ENCODE peak calls at places on chromosomes 11 and 22, in four cellular contexts. One of them, this sample, is unnamed.
A peak's percentile ranks its signal among the peaks of the same experiment; 100 is the strongest.

GRCh38 chr11:122330466-122330865 is 214.5 kb upstream of the BLID start:
- DNase-seq in right lobe of liver: no peak
- DNase-seq in SK-N-SH: no peak
- DNase-seq in HCT116: no peak
- DNase-seq in this sample: no peak

GRCh38 chr11:57491371-57492061 is 24.0 kb downstream of the SLC43A1 start:
- DNase-seq in right lobe of liver: no peak
- DNase-seq in SK-N-SH: peak; percentile 73
- DNase-seq in HCT116: no peak
- DNase-seq in this sample: no peak

GRCh38 chr11:10659339-10660216 is 34.0 kb downstream of the IRAG1 start:
- DNase-seq in right lobe of liver: no peak
- DNase-seq in SK-N-SH: no peak
- DNase-seq in HCT116: peak; percentile 96
- DNase-seq in this sample: no peak

GRCh38 chr11:86064236-86064803 is 4.6 kb downstream of the PICALM start:
- DNase-seq in right lobe of liver: no peak
- DNase-seq in SK-N-SH: no peak
- DNase-seq in HCT116: no peak
- DNase-seq in this sample: no peak

GRCh38 chr11:94544832-94545640 is 1.3 kb downstream of the FUT4 start:
- DNase-seq in right lobe of liver: peak; percentile 70
- DNase-seq in SK-N-SH: no peak
- DNase-seq in HCT116: no peak
- DNase-seq in this sample: peak; percentile 72

GRCh38 chr11:95698939-95699562 is 90.5 kb downstream of the FAM76B start:
- DNase-seq in right lobe of liver: no peak
- DNase-seq in SK-N-SH: no peak
- DNase-seq in HCT116: no peak
- DNase-seq in this sample: no peak

GRCh38 chr11:3929232-3929631 is 73.8 kb downstream of the STIM1 start:
- DNase-seq in right lobe of liver: no peak
- DNase-seq in SK-N-SH: no peak
- DNase-seq in HCT116: no peak
- DNase-seq in this sample: no peak

GRCh38 chr22:28183078-28183870 is 264.2 kb upstream of the PITPNB start:
- DNase-seq in right lobe of liver: no peak
- DNase-seq in SK-N-SH: no peak
- DNase-seq in HCT116: no peak
- DNase-seq in this sample: no peak

GRCh38 chr22:25404923-25405853 is 159.3 kb upstream of the GRK3 start:
- DNase-seq in right lobe of liver: peak; percentile 90
- DNase-seq in SK-N-SH: peak; percentile 85
- DNase-seq in HCT116: no peak
- DNase-seq in this sample: peak; percentile 92

GRCh38 chr22:27349456-27349855 is 452.1 kb downstream of the MN1 start:
- DNase-seq in right lobe of liver: no peak
- DNase-seq in SK-N-SH: no peak
- DNase-seq in HCT116: no peak
- DNase-seq in this sample: no peak

GRCh38 chr22:39149915-39150847 is 2.3 kb downstream of the CBX7 start:
- DNase-seq in right lobe of liver: no peak
- DNase-seq in SK-N-SH: no peak
- DNase-seq in HCT116: no peak
- DNase-seq in this sample: peak; percentile 35

GRCh38 chr11:132248585-132248984 is 878.2 kb downstream of the NTM start:
- DNase-seq in right lobe of liver: no peak
- DNase-seq in SK-N-SH: no peak
- DNase-seq in HCT116: no peak
- DNase-seq in this sample: no peak

GRCh38 chr11:117597083-117597482 is 199.9 kb downstream of the DSCAML1 start:
- DNase-seq in right lobe of liver: no peak
- DNase-seq in SK-N-SH: no peak
- DNase-seq in HCT116: peak; percentile 12
- DNase-seq in this sample: peak; percentile 67

GRCh38 chr22:24302591-24302990 is 32.0 kb downstream of the SPECC1L start:
- DNase-seq in right lobe of liver: no peak
- DNase-seq in SK-N-SH: no peak
- DNase-seq in HCT116: no peak
- DNase-seq in this sample: peak; percentile 40

GRCh38 chr11:13055200-13055599 is 46.1 kb downstream of the RASSF10 start:
- DNase-seq in right lobe of liver: no peak
- DNase-seq in SK-N-SH: no peak
- DNase-seq in HCT116: no peak
- DNase-seq in this sample: no peak

GRCh38 chr11:83725161-83725560 is 439.0 kb upstream of the CCDC90B start:
- DNase-seq in right lobe of liver: no peak
- DNase-seq in SK-N-SH: no peak
- DNase-seq in HCT116: no peak
- DNase-seq in this sample: no peak

GRCh38 chr22:28574159-28574788 is 105.4 kb downstream of the TTC28 start:
- DNase-seq in right lobe of liver: no peak
- DNase-seq in SK-N-SH: no peak
- DNase-seq in HCT116: no peak
- DNase-seq in this sample: no peak

GRCh38 chr11:12186683-12187082 is 76.3 kb downstream of the MICAL2 start:
- DNase-seq in right lobe of liver: no peak
- DNase-seq in SK-N-SH: no peak
- DNase-seq in HCT116: no peak
- DNase-seq in this sample: no peak

GRCh38 chr11:127106142-127106541 is 105.6 kb upstream of the KIRREL3 start:
- DNase-seq in right lobe of liver: no peak
- DNase-seq in SK-N-SH: no peak
- DNase-seq in HCT116: no peak
- DNase-seq in this sample: no peak

GRCh38 chr22:46336119-46337078 is 885 bp downstream of the TRMU start:
- DNase-seq in right lobe of liver: peak; percentile 66
- DNase-seq in SK-N-SH: peak; percentile 65
- DNase-seq in HCT116: no peak
- DNase-seq in this sample: peak; percentile 62

GRCh38 chr11:67265633-67266423 is 445 bp upstream of the GRK2 start:
- DNase-seq in right lobe of liver: peak; percentile 87
- DNase-seq in SK-N-SH: peak; percentile 94
- DNase-seq in HCT116: no peak
- DNase-seq in this sample: peak; percentile 86

GRCh38 chr11:8867856-8868705 is 42.9 kb upstream of the AKIP1 start:
- DNase-seq in right lobe of liver: no peak
- DNase-seq in SK-N-SH: no peak
- DNase-seq in HCT116: no peak
- DNase-seq in this sample: no peak

GRCh38 chr11:8873966-8874365 is 37.0 kb upstream of the AKIP1 start:
- DNase-seq in right lobe of liver: no peak
- DNase-seq in SK-N-SH: no peak
- DNase-seq in HCT116: no peak
- DNase-seq in this sample: no peak

GRCh38 chr11:8870461-8871282 is 40.3 kb upstream of the AKIP1 start:
- DNase-seq in right lobe of liver: peak; percentile 61
- DNase-seq in SK-N-SH: peak; percentile 91
- DNase-seq in HCT116: peak; percentile 68
- DNase-seq in this sample: peak; percentile 89

GRCh38 chr11:8872017-8872416 is 39.0 kb upstream of the AKIP1 start:
- DNase-seq in right lobe of liver: no peak
- DNase-seq in SK-N-SH: no peak
- DNase-seq in HCT116: no peak
- DNase-seq in this sample: no peak

DNA sequence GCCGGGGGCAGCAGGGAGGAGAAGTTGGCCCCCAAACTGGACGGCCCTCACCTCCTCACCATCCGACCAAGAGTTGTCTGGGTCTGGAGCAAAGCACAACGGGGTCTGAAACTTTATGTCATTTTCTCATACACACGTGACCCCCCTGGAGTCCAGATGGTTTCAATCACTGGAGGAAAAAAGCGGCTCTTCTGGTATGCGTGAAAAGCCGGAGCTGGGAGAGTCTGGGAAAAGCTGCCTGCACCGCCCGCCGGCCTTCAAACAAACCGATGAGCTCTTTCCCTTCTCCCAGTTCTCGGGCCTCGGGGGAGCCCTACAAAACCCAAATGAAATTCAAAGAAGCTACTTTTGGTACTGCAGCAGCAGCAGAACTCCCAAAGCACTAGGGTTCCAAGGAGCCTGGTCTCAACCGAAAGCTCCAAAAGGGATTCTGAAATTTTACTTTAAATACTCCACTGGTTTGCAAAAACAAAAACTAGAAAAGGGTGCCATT is 39.7 kb upstream of the AKIP1 start:
- DNase-seq in right lobe of liver: no peak
- DNase-seq in SK-N-SH: peak; percentile 85
- DNase-seq in HCT116: peak; percentile 16
- DNase-seq in this sample: peak; percentile 62
- H3K4me3 ChIP-seq in right lobe of liver: peak overlapping the region; percentile 61
- H3K4me3 ChIP-seq in SK-N-SH: peak overlapping the region; percentile 73
- H3K4me3 ChIP-seq in HCT116: peak overlapping the region; percentile 52
- H3K4me3 ChIP-seq in this sample: peak overlapping the region; percentile 74

DNA sequence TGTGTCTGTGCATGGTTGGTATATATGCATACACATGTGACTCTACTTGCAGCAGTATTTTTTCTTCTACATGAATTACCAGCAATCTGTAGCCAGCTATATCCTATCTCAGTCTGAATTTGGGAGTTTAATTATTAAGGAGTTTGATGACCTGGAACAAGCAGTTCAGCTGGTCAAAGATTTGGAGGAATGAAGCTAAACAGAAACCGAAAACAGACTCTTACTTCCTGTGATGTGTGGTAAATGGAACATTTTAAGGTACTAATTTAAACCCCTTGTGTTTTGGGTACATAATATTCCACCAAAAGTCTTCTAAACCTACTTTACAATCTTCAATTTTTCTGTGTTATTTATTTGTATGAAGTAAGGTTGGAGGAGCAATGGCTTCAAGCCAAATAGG is 124.4 kb upstream of the PGR start:
- DNase-seq in right lobe of liver: no peak
- DNase-seq in SK-N-SH: no peak
- DNase-seq in HCT116: no peak
- DNase-seq in this sample: no peak
- H3K4me1 ChIP-seq in right lobe of liver: no peaks in the 10 kb centered on the region
- H3K4me1 ChIP-seq in SK-N-SH: no peaks in the 10 kb centered on the region
- H3K4me1 ChIP-seq in HCT116: no peaks in the 10 kb centered on the region
- H3K4me1 ChIP-seq in this sample: no peaks in the 10 kb centered on the region

DNA sequence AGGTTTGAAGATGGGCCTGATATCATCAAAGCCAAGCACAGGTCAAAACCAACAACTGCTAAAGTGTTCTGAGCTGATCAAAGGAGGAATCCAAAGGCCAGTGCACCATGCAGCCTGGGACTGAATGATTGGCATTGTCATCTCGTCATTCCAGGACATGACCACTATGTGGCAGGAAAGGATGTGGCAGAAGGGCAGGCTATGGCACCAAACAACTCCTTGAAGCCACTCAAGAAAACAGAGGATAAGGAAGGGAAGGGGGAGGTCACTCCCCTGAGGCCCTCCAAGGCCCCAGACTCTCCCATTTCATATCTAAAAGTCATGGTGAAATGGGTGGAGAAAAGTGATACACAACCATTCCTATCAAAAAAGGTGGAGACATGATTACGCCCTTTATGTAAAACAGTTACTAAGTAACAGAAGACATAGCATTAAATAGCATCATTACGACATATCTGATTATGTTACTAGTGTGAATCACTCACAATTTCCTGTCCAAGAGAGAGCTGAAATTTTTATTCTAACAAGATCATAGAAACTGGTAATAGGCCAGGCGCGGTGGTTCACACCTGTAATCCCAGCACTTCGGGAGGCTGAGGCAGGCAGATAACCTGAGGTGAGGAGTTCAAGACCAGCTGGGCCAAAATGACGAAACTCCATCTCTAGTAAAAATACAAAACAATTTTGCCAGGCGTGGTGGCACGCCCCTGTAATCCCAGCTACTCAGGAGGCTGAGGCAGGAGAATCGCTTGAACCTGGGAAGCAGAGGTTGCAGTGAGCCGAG is 49.3 kb downstream of the AHNAK start:
- DNase-seq in right lobe of liver: no peak
- DNase-seq in SK-N-SH: peak; percentile 66
- DNase-seq in HCT116: peak; percentile 74
- DNase-seq in this sample: peak; percentile 42
- TF ChIP-seq CTCF in right lobe of liver: peak; percentile 28
- TF ChIP-seq CTCF in SK-N-SH: peak; percentile 56
- TF ChIP-seq CTCF in HCT116: peak; percentile 78
- TF ChIP-seq CTCF in this sample: no peak

DNA sequence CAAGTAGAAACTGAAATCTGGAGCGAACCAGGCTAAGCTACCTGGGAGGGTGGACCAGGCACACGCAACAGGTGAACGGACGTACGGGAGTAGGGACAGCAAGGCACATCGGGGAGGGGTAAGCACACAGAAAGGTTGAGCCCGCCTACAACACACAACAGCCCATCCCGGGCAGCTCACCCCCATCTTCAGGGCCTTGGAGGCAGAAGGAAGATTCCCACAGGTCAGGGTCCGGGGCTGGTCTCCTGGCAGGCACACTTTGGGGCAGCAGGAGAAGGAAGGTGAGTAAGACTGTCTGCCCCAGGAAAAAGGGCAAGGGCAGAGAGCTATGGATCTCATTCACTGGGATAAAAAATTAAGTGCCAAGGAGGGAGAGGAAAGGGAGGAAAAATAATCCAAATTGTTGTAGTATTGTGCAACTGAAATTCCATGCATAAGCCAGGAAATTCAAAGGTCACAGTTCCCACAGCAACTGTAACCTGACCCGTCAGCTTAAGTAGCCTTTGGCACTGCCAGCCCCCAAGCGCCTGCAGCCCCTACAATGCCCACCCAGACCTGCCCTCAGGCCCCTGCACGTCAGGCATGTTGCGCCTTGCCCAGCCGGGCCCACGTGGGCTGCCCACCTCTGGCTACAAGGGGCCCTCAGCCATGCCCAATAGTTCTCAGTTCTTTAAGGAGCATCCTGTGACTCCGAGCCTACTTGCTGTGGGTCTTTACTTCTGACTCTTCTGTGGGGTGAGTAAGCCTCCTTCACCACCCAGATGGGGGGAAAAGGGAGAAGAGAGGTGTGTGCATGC is 51.8 kb downstream of the MICAL3 start:
- DNase-seq in right lobe of liver: peak; percentile 68
- DNase-seq in SK-N-SH: no peak
- DNase-seq in HCT116: no peak
- DNase-seq in this sample: no peak
- H3K4me3 ChIP-seq in right lobe of liver: peak overlapping the region; percentile 31
- H3K4me3 ChIP-seq in SK-N-SH: no peak overlapping the region
- H3K4me3 ChIP-seq in HCT116: no peak overlapping the region
- H3K4me3 ChIP-seq in this sample: no peak overlapping the region

GRCh38 chr11:125284209-125284608 is 119.7 kb downstream of the PKNOX2 start:
- DNase-seq in right lobe of liver: no peak
- DNase-seq in SK-N-SH: no peak
- DNase-seq in HCT116: no peak
- DNase-seq in this sample: no peak
- H3K4me1 ChIP-seq in right lobe of liver: no peaks in the 10 kb centered on the region
- H3K4me1 ChIP-seq in SK-N-SH: peaks cover 15% of the 10 kb centered on the region
- H3K4me1 ChIP-seq in HCT116: no peaks in the 10 kb centered on the region
- H3K4me1 ChIP-seq in this sample: no peaks in the 10 kb centered on the region